ENCODE peak calls at places on chromosomes 1 and 21, in five cellular contexts. T, Y, K, R and U are unnamed samples.

GRCh38 chr1:206905295-206906164 is 8.3 kb downstream of the IL24 start:
- DNase-seq in Y (peak; percentile 31), T (no peak), K (no peak), R (peak; percentile 51), U (no peak)

GRCh38 chr1:145918992-145919939 is 749 bp upstream of the PEX11B start:
- DNase-seq in T (no peak), Y (peak; percentile 29), R (peak; percentile 89), K (peak; percentile 50), U (peak; percentile 88)

GRCh38 chr1:4733446-4734175 is 79.2 kb downstream of the AJAP1 start:
- DNase-seq in R (no peak), T (no peak), Y (no peak), K (no peak), U (no peak)

GRCh38 chr1:31154632-31155215 is 85.0 kb downstream of the NKAIN1 start:
- DNase-seq in Y (no peak), T (peak; percentile 46), K (peak; percentile 90), R (peak; percentile 91), U (peak; percentile 82)

GRCh38 chr1:36178479-36179219 is 22.7 kb downstream of the MAP7D1 start:
- DNase-seq in Y (no peak), K (peak; percentile 29), T (peak; percentile 86), R (no peak), U (no peak)

GRCh38 chr1:30512253-30512921 is 211.0 kb downstream of the MATN1 start:
- DNase-seq in Y (no peak), R (no peak), T (no peak), K (no peak), U (no peak)

GRCh38 chr1:94783342-94784264 is 36.6 kb upstream of the SLC44A3 start:
- DNase-seq in R (no peak), T (no peak), Y (no peak), K (peak; percentile 95), U (no peak)

GRCh38 chr1:36761073-36761472 is 273.2 kb downstream of the GRIK3 start:
- DNase-seq in T (no peak), R (peak; percentile 51), K (no peak), Y (no peak), U (no peak)

GRCh38 chr1:170664828-170665617 is 1.1 kb downstream of the PRRX1 start:
- DNase-seq in Y (no peak), K (no peak), R (no peak), T (no peak), U (no peak)

GRCh38 chr1:41882068-41882477 is 36.6 kb downstream of the HIVEP3 start:
- DNase-seq in R (no peak), T (no peak), K (peak; percentile 82), Y (no peak), U (no peak)

GRCh38 chr21:45384656-45385548 is 20.1 kb upstream of the COL18A1 start:
- DNase-seq in T (no peak), R (peak; percentile 40), Y (no peak), K (no peak), U (no peak)

GRCh38 chr1:234869182-234870019 is 259.2 kb downstream of the TOMM20 start:
- DNase-seq in Y (no peak), K (no peak), R (no peak), T (no peak), U (no peak)

GRCh38 chr1:12153181-12153785 is 13.5 kb upstream of the TNFRSF1B start:
- DNase-seq in Y (no peak), T (no peak), R (peak; percentile 93), K (no peak), U (no peak)

DNA sequence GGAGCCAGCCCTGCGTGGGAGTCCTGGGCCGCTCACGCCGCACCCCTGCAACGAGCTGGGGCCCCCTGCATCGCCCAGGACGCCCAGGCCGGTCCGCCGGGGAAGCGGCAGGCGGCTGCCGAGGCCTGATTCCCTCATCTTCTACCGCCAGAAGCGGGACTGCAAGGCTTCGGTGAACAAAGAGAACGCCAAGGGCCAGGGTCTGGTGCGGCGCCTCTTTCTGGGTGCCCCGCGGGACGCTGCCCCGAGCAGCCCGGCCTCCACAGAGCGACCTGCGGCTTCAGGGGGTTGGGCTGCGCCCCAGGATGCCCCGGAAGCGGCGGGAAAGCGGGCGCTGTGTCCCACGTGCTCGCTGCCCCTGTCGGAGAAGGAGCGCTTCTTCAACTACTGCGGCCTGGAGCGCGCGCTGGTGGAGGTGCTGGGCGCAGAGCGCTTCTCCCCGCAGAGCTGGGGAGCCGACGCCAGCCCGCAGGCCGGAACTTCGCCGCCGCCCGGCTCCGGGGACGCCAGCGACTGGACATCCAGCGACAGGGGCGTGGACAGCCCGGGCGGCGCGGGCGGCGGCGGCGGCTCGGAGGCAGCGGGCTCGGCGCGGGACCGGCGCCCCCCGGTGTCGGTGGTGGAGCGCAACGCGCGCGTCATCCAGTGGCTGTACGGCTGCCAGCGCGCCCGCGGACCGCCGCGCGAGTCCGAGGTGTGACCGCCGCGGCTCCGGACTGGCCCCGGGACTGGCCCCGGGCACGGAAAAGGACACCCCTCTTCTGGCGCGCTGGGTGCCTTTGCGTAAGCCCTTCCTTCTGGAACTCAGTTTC is 2.7 kb downstream of the FAM110D start:
- DNase-seq in K (no peak), R (peak; percentile 83), T (no peak), Y (no peak), U (no peak)
- TF ChIP-seq POLR2A in K (no peak), R (no peak), T (peak; percentile 40), Y (no peak), U (no peak)

GRCh38 chr1:221715321-221716169 is 26.3 kb downstream of the DUSP10 start:
- DNase-seq in T (peak; percentile 87), R (no peak), K (peak; percentile 48), Y (no peak), U (no peak)
- TF ChIP-seq POLR2AphosphoS5 in T (no peak), R (no peak), K (peak; percentile 87), Y (no peak), U (no peak)

GRCh38 chr21:33196956-33197374 is 32.8 kb upstream of the IFNAR2 start:
- DNase-seq in T (peak; percentile 47), K (peak; percentile 53), R (no peak), Y (peak; percentile 68), U (no peak)

GRCh38 chr21:33199516-33200217 is 30.1 kb upstream of the IFNAR2 start:
- DNase-seq in R (no peak), Y (peak; percentile 88), T (no peak), K (peak; percentile 87), U (no peak)

GRCh38 chr21:33198346-33199135 is 31.2 kb upstream of the IFNAR2 start:
- DNase-seq in K (peak; percentile 14), T (no peak), R (no peak), Y (no peak), U (no peak)

GRCh38 chr21:33201945-33202344 is 27.8 kb upstream of the IFNAR2 start:
- DNase-seq in T (no peak), R (no peak), Y (no peak), K (no peak), U (no peak)

GRCh38 chr21:33197546-33197945 is 32.2 kb upstream of the IFNAR2 start:
- DNase-seq in Y (no peak), K (no peak), R (no peak), T (no peak), U (no peak)
- TF ChIP-seq POLR2A in Y (no peak), K (no peak), R (no peak), T (no peak), U (no peak)

GRCh38 chr1:44777547-44777946 is 2.2 kb downstream of the RPS8 start:
- DNase-seq in Y (no peak), R (peak; percentile 44), T (no peak), K (no peak), U (no peak)
- TF ChIP-seq POLR2AphosphoS5 in Y (no peak), R (peak; percentile 6), T (no peak), K (no peak), U (no peak)

DNA sequence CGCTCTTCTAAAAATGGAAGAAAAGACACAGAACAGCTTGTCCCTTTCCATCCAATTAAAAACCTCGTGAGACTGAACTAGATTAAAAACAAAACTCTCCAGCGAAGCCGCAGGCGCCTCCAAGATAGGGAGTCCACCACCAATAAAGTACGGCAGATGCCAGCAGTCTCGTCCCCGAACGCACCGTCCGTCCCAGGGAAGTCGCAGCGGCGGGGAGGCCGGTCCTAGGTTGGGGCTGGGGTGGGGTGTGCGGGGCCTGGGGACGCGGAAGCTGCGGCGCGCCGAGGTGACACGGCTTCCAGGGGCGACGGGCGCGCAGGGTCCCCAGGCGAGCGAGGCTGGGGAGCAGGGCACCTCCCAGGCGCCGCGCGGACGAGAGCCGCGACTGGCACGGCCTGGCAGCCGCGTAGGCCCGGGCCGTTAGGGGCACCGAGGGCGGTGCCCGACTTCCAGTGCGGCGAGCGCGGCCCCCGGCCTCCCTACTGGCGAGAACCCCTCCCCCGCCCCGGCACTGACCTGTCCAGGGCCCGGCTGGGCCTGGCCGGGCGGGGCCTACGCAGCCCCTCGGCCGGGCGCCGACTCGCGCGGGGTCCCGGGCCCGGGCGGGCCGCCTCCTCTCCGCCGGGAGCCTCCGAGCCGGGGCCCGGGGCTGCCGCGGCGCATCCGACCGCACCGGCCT is 28.3 kb upstream of the A3GALT2 start:
- DNase-seq in R (peak; percentile 93), Y (no peak), T (no peak), K (peak; percentile 38), U (peak; percentile 51)
- TF ChIP-seq POLR2A in R (no peak), Y (no peak), T (no peak), K (peak; percentile 28), U (no peak)

DNA sequence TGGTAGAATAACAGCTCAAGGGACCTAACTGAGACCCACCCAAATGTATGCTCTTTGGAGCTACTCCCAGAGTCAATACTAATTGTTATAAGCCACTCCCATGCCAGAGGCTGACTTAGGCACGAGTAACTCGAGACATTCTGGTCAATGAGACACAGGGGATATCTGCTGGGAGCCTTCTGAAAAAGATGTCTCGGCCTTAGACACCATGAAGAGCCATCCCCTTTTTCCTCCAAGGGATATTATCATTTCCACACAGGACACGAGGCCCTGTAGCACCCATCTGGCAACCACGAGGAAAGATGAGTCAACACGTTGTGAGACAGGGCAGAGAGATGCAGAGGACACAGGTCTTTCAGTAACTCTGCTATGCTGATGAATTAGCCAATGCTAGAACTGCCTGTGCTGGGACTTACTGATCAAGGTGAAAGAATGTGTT is 30.7 kb downstream of the ITPKB start:
- DNase-seq in Y (no peak), R (no peak), K (no peak), T (no peak), U (no peak)
- TF ChIP-seq POLR2AphosphoS5 in Y (no peak), R (no peak), K (peak; percentile 47), T (no peak), U (no peak)

DNA sequence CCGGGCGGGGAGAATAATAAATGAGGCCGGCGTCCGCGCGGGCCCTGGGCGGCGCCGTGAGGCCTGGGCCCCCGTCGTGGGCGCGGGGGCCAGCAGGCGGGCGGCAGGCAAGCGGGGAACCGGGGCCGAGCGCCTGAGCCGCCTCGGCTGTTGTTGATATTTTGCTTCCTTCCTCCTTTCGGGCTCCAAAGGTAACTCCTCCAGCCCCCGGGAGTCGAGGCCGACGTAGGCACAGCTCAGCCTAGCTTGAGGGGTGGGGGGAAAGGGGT is at the start of gene MEF2D:
- DNase-seq in T (no peak), K (no peak), Y (no peak), R (peak; percentile 98), U (no peak)
- TF ChIP-seq POLR2A in T (peak; percentile 37), K (peak; percentile 80), Y (no peak), R (no peak), U (no peak)

GRCh38 chr1:77405186-77405585 is 123.4 kb downstream of the AK5 start:
- DNase-seq in R (no peak), Y (no peak), T (no peak), K (no peak), U (no peak)

GRCh38 chr1:77399250-77400086 is 117.6 kb downstream of the AK5 start:
- DNase-seq in Y (no peak), R (no peak), T (no peak), K (no peak), U (no peak)

GRCh38 chr1:77398115-77398514 is 116.3 kb downstream of the AK5 start:
- DNase-seq in T (no peak), K (no peak), R (no peak), Y (no peak), U (no peak)

GRCh38 chr1:77401384-77401783 is 119.6 kb downstream of the AK5 start:
- DNase-seq in Y (no peak), T (no peak), K (no peak), R (no peak), U (no peak)

GRCh38 chr1:77400781-77401180 is 119.0 kb downstream of the AK5 start:
- DNase-seq in K (no peak), T (no peak), R (no peak), Y (no peak), U (no peak)
- TF ChIP-seq POLR2AphosphoS5 in K (no peak), T (no peak), R (no peak), Y (no peak), U (no peak)